ENCODE peak calls at places on chromosome 5, in five cellular contexts. W, O, Z, P and I are unnamed samples.

GRCh38 chr5:40834391-40834848 is 602 bp downstream of the RPL37 start:
- DNase-seq in P (no peak), W (no peak), O (no peak), Z (peak), I (peak)

GRCh38 chr5:124580925-124581821 is 165.3 kb downstream of the ZNF608 start:
- DNase-seq in O (no peak), Z (peak), W (no peak), P (no peak), I (no peak)

GRCh38 chr5:140642718-140643117 is 3.5 kb downstream of the TMCO6 start:
- DNase-seq in W (no peak), O (peak), Z (no peak), P (no peak), I (peak)

GRCh38 chr5:16550316-16550952 is 66.4 kb downstream of the RETREG1 start:
- DNase-seq in Z (no peak), W (no peak), P (peak), O (no peak), I (peak)

GRCh38 chr5:109102291-109102690 is 307.5 kb downstream of the PJA2 start:
- DNase-seq in W (no peak), O (no peak), P (no peak), Z (no peak), I (peak)

GRCh38 chr5:73638344-73639095 is 12.5 kb downstream of the ARHGEF28 start:
- DNase-seq in Z (no peak), P (no peak), O (no peak), W (no peak), I (peak)

GRCh38 chr5:133864711-133865110 is 103.7 kb downstream of the C5orf15 start:
- DNase-seq in P (no peak), O (no peak), W (no peak), Z (no peak), I (no peak)

GRCh38 chr5:74149395-74149794 is 491.1 kb downstream of the ENC1 start:
- DNase-seq in O (no peak), W (no peak), P (no peak), Z (peak), I (peak)

GRCh38 chr5:154146409-154146808 is 44.1 kb upstream of the GALNT10 start:
- DNase-seq in O (no peak), P (no peak), W (no peak), Z (no peak), I (no peak)

GRCh38 chr5:128800377-128800776 is 164.9 kb upstream of the SLC27A6 start:
- DNase-seq in W (no peak), P (no peak), O (no peak), Z (no peak), I (no peak)

GRCh38 chr5:145835839-145836222 is 689 bp upstream of the PRELID2 start:
- DNase-seq in P (no peak), W (no peak), Z (no peak), O (no peak), I (no peak)

GRCh38 chr5:40790947-40791593 is 7.1 kb downstream of the PRKAA1 start:
- DNase-seq in Z (no peak), W (no peak), O (no peak), P (no peak), I (peak)

GRCh38 chr5:71810023-71810422 is 90.9 kb downstream of the CARTPT start:
- DNase-seq in P (no peak), Z (no peak), O (no peak), W (no peak), I (no peak)

GRCh38 chr5:168427224-168427623 is 59.0 kb upstream of the RARS1 start:
- DNase-seq in Z (no peak), O (no peak), W (no peak), P (no peak), I (no peak)

GRCh38 chr5:172904643-172905345 is 54.4 kb upstream of the RPL26L1 start:
- DNase-seq in O (no peak), W (no peak), P (no peak), Z (peak), I (peak)

GRCh38 chr5:172141949-172142319 is 46.1 kb downstream of the STK10 start:
- DNase-seq in P (no peak), W (no peak), Z (no peak), O (no peak), I (no peak)

GRCh38 chr5:136011427-136012001 is 17.3 kb upstream of the TGFBI start:
- DNase-seq in P (no peak), O (no peak), Z (no peak), W (no peak), I (peak)

GRCh38 chr5:82290005-82290404 is 11.9 kb upstream of the RPS23 start:
- DNase-seq in W (no peak), P (no peak), Z (no peak), O (no peak), I (no peak)

GRCh38 chr5:172502410-172502809 is 48.1 kb upstream of the SH3PXD2B start:
- DNase-seq in Z (no peak), O (no peak), P (no peak), W (no peak), I (no peak)

GRCh38 chr5:109936091-109936490 is 246.4 kb downstream of the MAN2A1 start:
- DNase-seq in O (no peak), P (no peak), W (no peak), Z (no peak), I (no peak)

GRCh38 chr5:135386886-135387628 is 12.0 kb downstream of the MACROH2A1 start:
- DNase-seq in O (peak), W (no peak), Z (peak), P (no peak), I (peak)

GRCh38 chr5:180787711-180788431 is 14.7 kb downstream of the MGAT1 start:
- DNase-seq in O (no peak), W (no peak), Z (no peak), P (no peak), I (peak)

GRCh38 chr5:612498-613424 is 621 bp downstream of the CEP72 start:
- DNase-seq in W (no peak), O (no peak), P (no peak), Z (peak), I (no peak)

GRCh38 chr5:89342106-89342876 is 459.3 kb upstream of the MEF2C start:
- DNase-seq in P (peak), Z (no peak), W (no peak), O (peak), I (peak)

GRCh38 chr5:167850901-167851300 is 440.5 kb upstream of the WWC1 start:
- DNase-seq in O (no peak), P (no peak), W (no peak), Z (no peak), I (no peak)

GRCh38 chr5:102910240-102911226 is 155.4 kb downstream of the PAM start:
- DNase-seq in W (no peak), P (no peak), O (peak), Z (no peak), I (peak)

GRCh38 chr5:94618493-94619328 is at the start of the genes KIAA0825 and SLF1:
- DNase-seq in O (peak), Z (peak), W (peak), P (peak), I (peak)

GRCh38 chr5:94614156-94614805 is 4.1 kb downstream of the KIAA0825 start:
- DNase-seq in W (no peak), O (no peak), P (no peak), Z (no peak), I (no peak)

GRCh38 chr5:94615843-94616242 is 2.6 kb downstream of the KIAA0825 start:
- DNase-seq in Z (no peak), P (no peak), W (no peak), O (no peak), I (no peak)

GRCh38 chr5:94618029-94618492 is 343 bp downstream of the KIAA0825 start:
- DNase-seq in W (no peak), O (no peak), Z (peak), P (peak), I (peak)

DNA sequence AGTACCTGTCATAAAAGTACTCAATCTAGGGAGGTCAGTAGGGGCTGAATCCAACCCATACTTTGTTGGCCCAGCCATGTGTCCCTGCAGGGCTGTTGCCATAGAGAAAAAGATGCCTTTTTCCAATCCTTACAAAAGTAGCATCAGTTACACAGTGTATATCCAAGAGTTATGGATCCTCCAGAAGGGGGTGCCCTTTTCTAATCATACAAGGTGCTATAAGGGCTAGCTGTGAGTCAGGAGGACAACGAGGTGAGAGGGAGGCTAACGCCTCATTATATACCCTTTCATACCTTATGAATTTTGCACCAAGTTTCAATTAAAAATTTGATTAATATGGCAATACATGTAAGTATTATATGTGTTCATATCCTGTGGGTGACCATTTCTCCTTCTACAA is 4.8 kb downstream of the KIAA0825 start:
- DNase-seq in O (no peak), P (peak), W (no peak), Z (no peak), I (peak)
- TF ChIP-seq CTCF in O (peak), P (no peak), W (no peak), Z (no peak), I (no peak)

DNA sequence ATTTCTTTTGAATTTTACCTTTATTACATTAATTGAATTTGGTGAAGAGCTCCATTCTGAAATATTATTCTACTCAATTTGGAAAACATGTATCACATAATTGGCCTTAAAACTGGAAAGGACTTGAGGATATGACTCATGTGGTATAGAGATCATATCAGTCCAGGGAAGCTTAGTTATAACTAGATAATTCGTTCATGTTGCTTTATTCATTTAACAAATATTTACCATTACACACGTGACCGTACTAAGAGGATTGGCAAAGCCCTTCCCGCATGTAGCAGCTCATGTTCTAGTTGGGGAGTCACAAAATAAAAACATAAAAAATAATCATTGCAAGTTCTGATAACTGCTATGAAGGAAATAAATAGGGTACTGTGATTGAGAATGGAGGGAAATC is 1816.5 kb downstream of the MAT2B start:
- DNase-seq in Z (no peak), P (no peak), O (no peak), W (no peak), I (peak)
- TF ChIP-seq CTCF in Z (no peak), P (no peak), O (no peak), W (no peak), I (no peak)

DNA sequence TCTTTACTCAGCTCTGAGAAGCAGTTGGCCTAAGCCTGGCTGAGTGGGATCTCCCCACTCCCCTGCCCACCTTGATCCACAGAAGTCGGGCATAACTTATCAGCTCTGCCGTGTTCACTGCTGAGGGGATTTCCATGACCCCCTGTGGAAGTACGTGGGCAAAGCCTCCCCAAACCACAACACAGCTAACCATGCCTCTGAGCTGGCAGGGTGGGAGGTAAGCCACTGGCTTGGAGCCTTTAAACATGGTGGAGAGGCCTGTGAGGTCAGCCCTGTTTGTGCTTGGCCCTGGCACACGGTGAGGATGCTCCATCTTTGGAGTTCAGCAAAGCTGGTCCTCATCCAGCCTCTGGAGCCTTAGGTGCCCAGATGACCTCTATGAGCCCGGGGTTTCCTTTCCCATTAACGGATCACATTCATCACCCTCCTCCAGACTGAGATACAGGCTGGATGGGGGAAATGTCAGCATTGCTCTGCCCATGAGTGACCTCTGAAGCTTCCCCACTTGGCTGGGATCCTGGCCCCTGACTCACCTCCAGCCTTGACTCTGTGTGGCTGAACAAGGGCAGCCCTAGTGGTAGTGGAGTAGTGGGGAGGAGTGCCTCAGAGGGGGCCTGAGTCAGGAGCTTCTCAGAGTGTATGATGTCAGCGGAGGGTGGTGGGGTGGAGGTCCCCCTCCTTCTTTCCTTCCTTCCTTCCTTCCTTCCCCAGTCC is 6.2 kb downstream of the PDLIM4 start:
- DNase-seq in P (peak), O (peak), W (no peak), Z (no peak), I (peak)
- TF ChIP-seq CTCF in P (no peak), O (peak), W (no peak), Z (no peak), I (no peak)

DNA sequence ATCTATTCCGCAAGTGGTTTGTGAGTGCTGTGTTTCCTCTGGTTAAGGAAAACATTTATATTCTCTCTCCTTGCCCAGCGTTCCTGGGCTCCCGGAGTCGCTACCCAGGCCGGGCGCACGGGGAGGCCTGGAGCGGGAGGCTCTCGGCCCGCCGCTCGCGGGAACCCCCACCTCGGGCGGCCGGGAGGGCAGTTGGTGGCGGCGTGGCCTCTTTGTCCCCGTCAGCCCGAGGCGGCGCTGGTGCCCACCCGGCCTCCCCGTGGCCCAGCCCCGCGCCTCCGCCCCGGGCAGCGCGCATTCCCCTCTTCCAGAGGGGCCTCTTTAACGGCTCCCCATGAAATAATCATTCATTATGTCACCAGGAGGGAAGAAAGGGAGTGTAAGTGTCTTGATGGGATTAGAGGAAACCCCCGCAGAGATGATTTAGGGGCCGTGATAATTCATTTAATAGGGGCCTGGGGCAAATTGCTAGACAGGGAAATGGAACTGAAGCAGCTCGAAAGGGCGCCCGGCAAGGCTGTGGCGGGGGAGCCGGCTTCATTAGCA is 181.9 kb upstream of the TBCA start:
- DNase-seq in W (peak), P (no peak), Z (no peak), O (no peak), I (no peak)
- TF ChIP-seq CTCF in W (no peak), P (no peak), Z (no peak), O (no peak), I (no peak)

DNA sequence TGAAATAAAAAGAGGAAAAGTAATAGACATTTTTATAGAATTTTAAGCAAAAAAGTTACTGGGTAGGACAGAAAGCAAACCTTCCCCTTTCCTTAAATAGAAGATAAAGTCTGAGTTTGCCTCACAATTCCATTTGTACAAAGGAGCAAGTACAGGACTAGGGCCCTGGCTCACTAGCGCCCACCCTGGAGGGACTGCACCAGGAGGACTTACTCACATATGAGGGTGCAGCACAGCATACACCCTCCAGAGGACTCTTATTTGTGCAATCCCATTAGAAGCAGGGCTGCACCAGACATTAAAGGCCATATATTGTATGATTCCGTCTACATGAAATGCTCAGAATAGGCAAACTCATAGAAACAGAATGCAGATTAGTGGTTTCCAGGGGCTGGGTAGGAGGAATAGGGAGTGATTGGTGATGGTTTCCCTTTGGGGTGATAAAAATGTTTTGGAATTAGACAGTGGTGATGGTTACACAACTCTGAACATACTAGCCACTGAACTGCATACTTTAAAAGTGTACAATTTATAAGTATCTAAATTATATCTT is 4.5 kb downstream of the REEP5 start:
- DNase-seq in W (no peak), O (no peak), P (no peak), Z (no peak), I (peak)
- TF ChIP-seq CTCF in W (no peak), O (peak), P (peak), Z (no peak), I (peak)

DNA sequence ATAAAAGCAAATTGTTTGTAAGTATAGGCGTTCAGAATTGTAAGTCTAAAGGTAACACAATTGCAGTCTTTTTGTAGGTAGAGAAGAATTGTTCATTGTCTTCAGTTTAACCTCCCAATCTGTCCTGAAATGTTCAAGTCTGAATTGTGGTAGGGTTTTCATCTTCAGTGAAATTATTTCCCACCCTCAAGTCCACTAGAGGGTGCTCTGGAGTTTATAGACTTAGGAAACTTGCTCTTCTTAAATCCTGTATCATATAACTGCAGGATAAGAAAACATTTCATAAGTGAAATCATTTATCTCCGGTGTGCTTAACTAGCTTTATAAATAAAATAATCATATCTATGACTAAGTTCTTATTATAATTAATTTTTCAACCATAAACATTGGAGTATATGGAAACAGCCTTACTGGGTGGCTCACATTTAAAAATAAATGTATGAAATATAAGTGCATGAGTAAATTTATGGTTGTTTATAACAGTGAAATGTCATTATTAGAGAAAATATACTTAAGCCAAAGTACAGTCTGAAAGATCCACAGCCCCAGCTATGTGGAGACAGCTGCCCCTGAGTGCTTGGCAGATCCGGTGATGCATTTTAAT is 182.4 kb upstream of the OTULINL start:
- DNase-seq in Z (no peak), P (peak), W (no peak), O (peak), I (peak)
- TF ChIP-seq CTCF in Z (peak), P (peak), W (peak), O (peak), I (peak)

GRCh38 chr5:58496488-58496887 is 5.3 kb downstream of the GAPT start:
- DNase-seq in W (no peak), Z (no peak), O (no peak), P (no peak), I (no peak)
- TF ChIP-seq CTCF in W (no peak), Z (no peak), O (no peak), P (no peak), I (no peak)

GRCh38 chr5:177511181-177511580 is 1.6 kb upstream of the DOK3 start:
- DNase-seq in W (no peak), P (no peak), O (no peak), Z (no peak), I (no peak)

GRCh38 chr5:177511796-177512675 is 2.4 kb upstream of the DOK3 start:
- DNase-seq in Z (no peak), O (no peak), W (no peak), P (no peak), I (no peak)

GRCh38 chr5:177509361-177509951 is at the start of gene DOK3:
- DNase-seq in Z (peak), O (no peak), P (peak), W (no peak), I (no peak)

GRCh38 chr5:177509991-177510566 is 453 bp upstream of the DOK3 start:
- DNase-seq in P (peak), W (no peak), Z (no peak), O (no peak), I (no peak)

DNA sequence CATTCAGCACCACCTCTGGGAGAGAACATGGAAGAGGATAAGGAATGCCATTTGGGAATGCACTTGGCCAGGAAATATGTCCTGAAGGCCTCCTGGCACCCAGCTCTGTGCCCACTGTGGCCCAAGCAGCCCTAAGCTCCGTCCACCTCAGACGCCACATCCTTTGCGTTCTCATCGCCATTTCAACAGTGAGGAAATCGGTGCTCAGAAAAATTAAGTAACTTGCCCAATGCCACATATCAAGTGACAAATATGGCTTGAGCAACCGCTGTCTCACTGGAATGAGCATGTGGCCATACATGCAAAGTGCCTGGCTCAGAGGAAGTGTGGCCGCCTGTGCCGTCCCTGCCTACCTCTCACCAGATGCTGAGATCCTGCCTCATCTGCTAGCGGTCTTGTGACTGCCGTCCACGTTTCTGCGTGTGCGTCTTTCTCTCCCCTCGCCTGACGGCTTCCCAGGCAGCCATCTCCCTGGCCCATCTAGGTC is 984 bp upstream of the DOK3 start:
- DNase-seq in P (no peak), W (no peak), O (no peak), Z (no peak), I (no peak)
- TF ChIP-seq CTCF in P (no peak), W (no peak), O (no peak), Z (no peak), I (no peak)